ENCODE peak calls at places on chromosome 12, in six cellular contexts. G, P, C, F, D and I are unnamed samples.

GRCh38 chr12:51448618-51449256 is 24.1 kb downstream of the SLC4A8 start:
- DNase-seq in F (no peak), P (no peak), C (no peak), G (no peak), D (no peak), I (no peak)

GRCh38 chr12:102301547-102301946 is 103.9 kb upstream of the PMCH start:
- DNase-seq in F (no peak), P (no peak), C (no peak), D (no peak), G (no peak), I (no peak)

GRCh38 chr12:81468206-81468605 is 290.9 kb downstream of the PPFIA2 start:
- DNase-seq in F (no peak), P (no peak), C (no peak), D (no peak), G (no peak), I (no peak)

GRCh38 chr12:94098466-94098865 is 49.9 kb upstream of the PLXNC1 start:
- DNase-seq in G (no peak), F (no peak), C (no peak), D (no peak), P (no peak), I (no peak)

GRCh38 chr12:55722948-55723347 is 2.8 kb downstream of the RDH5 start:
- DNase-seq in D (no peak), P (no peak), F (no peak), G (no peak), C (no peak), I (no peak)

GRCh38 chr12:9751204-9752144 is 9.2 kb downstream of the CD69 start:
- DNase-seq in D (no peak), G (peak), F (no peak), P (no peak), C (peak), I (no peak)

GRCh38 chr12:131946757-131947156 is 3.0 kb upstream of the EP400 start:
- DNase-seq in G (no peak), C (no peak), D (no peak), P (no peak), F (no peak), I (peak)

GRCh38 chr12:15527201-15527782 is 205.0 kb downstream of the PTPRO start:
- DNase-seq in D (no peak), P (no peak), F (no peak), G (no peak), C (no peak), I (peak)

GRCh38 chr12:116863275-116863767 is 17.9 kb downstream of the HRK start:
- DNase-seq in G (no peak), D (peak), C (peak), F (no peak), P (no peak), I (no peak)

GRCh38 chr12:108773798-108774788 is 42.8 kb upstream of the CORO1C start:
- DNase-seq in C (no peak), P (peak), G (no peak), D (no peak), F (peak), I (peak)

GRCh38 chr12:87866602-87867292 is 162.5 kb downstream of the C12orf50 start:
- DNase-seq in F (no peak), C (no peak), D (no peak), P (no peak), G (no peak), I (no peak)

GRCh38 chr12:26621932-26622331 is 211.1 kb downstream of the ITPR2 start:
- DNase-seq in F (no peak), C (no peak), G (no peak), D (no peak), P (no peak), I (no peak)

GRCh38 chr12:128747441-128747840 is 76.3 kb downstream of the SLC15A4 start:
- DNase-seq in D (no peak), G (no peak), C (no peak), F (no peak), P (no peak), I (no peak)

GRCh38 chr12:9115731-9116689 is at the start of gene A2M:
- DNase-seq in G (no peak), P (no peak), C (no peak), F (no peak), D (no peak), I (no peak)

GRCh38 chr12:54134395-54134794 is 54.4 kb downstream of the SMUG1 start:
- DNase-seq in G (no peak), C (no peak), D (no peak), F (no peak), P (no peak), I (no peak)

GRCh38 chr12:78878447-78878846 is 13.9 kb downstream of the SYT1 start:
- DNase-seq in D (no peak), C (no peak), P (no peak), G (no peak), F (no peak), I (no peak)

GRCh38 chr12:113818278-113818677 is 147.8 kb downstream of the RBM19 start:
- DNase-seq in D (no peak), C (no peak), G (no peak), P (no peak), F (peak), I (no peak)

GRCh38 chr12:119594772-119595445 is 1.3 kb downstream of the TMEM233 start:
- DNase-seq in C (no peak), D (peak), F (no peak), P (no peak), G (no peak), I (peak)

GRCh38 chr12:104788848-104789271 is 169.2 kb downstream of the SLC41A2 start:
- DNase-seq in F (no peak), C (no peak), G (no peak), P (no peak), D (peak), I (no peak)

GRCh38 chr12:119182701-119183493 is 4.2 kb downstream of the HSPB8 start:
- DNase-seq in P (no peak), G (no peak), F (no peak), C (no peak), D (no peak), I (no peak)

GRCh38 chr12:13348464-13348863 is 151.9 kb downstream of the EMP1 start:
- DNase-seq in G (no peak), F (no peak), P (no peak), C (no peak), D (no peak), I (no peak)

GRCh38 chr12:79006306-79006705 is 141.7 kb downstream of the SYT1 start:
- DNase-seq in D (no peak), F (no peak), C (no peak), G (no peak), P (no peak), I (no peak)